ENCODE peak calls at places on chromosomes 5 and 9, in seven cellular contexts. Y is NCI-H187 treated with DMSO at 0.1 percent for 48 hours; N is stimulated activated CD8-positive, alpha-beta memory T cell treated with anti-CD3 and anti-CD28 coated beads, Interleukin-2, amount 100 ng/mL, for 1 hour; X is psoas muscle; M is T-helper 1 cell; Q is activated CD4-positive, alpha-beta T cell treated with anti-CD3 and anti-CD28 coated beads, Interleukin-2, amount 50 U/mL, for 48 hours; S is activated T-helper 1 cell treated with anti-CD3 and anti-CD28 coated beads, Interleukin-2, amount 50 U/mL, for 16 hours. O is an unnamed sample.

GRCh38 chr5:106759581-106759980 is 911.2 kb downstream of the EFNA5 start:
- DNase-seq in N (no peak), M (no peak), X (no peak), Y (no peak), Q (no peak), S (no peak), O (no peak)

GRCh38 chr5:65924366-65925093 is 1.8 kb upstream of the ERBIN start:
- DNase-seq in X (no peak), M (no peak), S (no peak), N (no peak), Q (no peak), Y (no peak), O (no peak)

GRCh38 chr5:151092750-151093149 is 11.9 kb upstream of the TNIP1 start:
- DNase-seq in Q (no peak), X (peak), Y (no peak), S (no peak), N (no peak), M (no peak), O (peak)

GRCh38 chr5:54455413-54456157 is at the start of gene HSPB3:
- DNase-seq in S (no peak), M (no peak), Q (no peak), X (peak), N (no peak), Y (peak), O (no peak)

GRCh38 chr9:133046196-133046899 is 15.4 kb upstream of the CEL start:
- DNase-seq in Q (no peak), S (no peak), N (no peak), M (no peak), X (no peak), Y (no peak), O (no peak)

GRCh38 chr5:137594717-137595116 is 95.6 kb upstream of the SPOCK1 start:
- DNase-seq in X (no peak), Y (no peak), N (no peak), S (no peak), Q (no peak), M (no peak), O (no peak)

GRCh38 chr5:2031581-2031980 is 148.9 kb upstream of the IRX4 start:
- DNase-seq in S (no peak), M (no peak), Y (no peak), Q (no peak), N (no peak), X (no peak), O (no peak)

GRCh38 chr9:95771556-95772280 is 103.8 kb upstream of the ERCC6L2 start:
- DNase-seq in S (no peak), X (peak), M (no peak), Y (no peak), N (no peak), Q (no peak), O (no peak)

GRCh38 chr9:15635752-15636151 is 82.9 kb downstream of the CCDC171 start:
- DNase-seq in Q (no peak), M (no peak), Y (no peak), N (no peak), X (no peak), S (no peak), O (no peak)

GRCh38 chr9:84317563-84317962 is 23.0 kb downstream of the SLC28A3 start:
- DNase-seq in S (no peak), Y (no peak), N (no peak), X (no peak), Q (no peak), M (no peak), O (no peak)

GRCh38 chr5:54206580-54207229 is 103.7 kb downstream of the ARL15 start:
- DNase-seq in M (no peak), Q (no peak), Y (no peak), N (no peak), S (no peak), X (no peak), O (no peak)

GRCh38 chr9:18320046-18320445 is 153.9 kb upstream of the ADAMTSL1 start:
- DNase-seq in X (no peak), Y (no peak), M (no peak), Q (no peak), N (no peak), S (no peak), O (no peak)

GRCh38 chr9:107472581-107473335 is 16.8 kb downstream of the KLF4 start:
- DNase-seq in Q (no peak), X (no peak), Y (no peak), M (no peak), N (no peak), S (no peak), O (no peak)

GRCh38 chr5:122937914-122938313 is 92.5 kb downstream of the SNX24 start:
- DNase-seq in M (no peak), X (peak), S (no peak), N (no peak), Y (no peak), Q (no peak), O (peak)

GRCh38 chr5:134085411-134085810 is 29.1 kb upstream of the TCF7 start:
- DNase-seq in N (no peak), Q (no peak), S (no peak), X (no peak), M (no peak), Y (no peak), O (no peak)

GRCh38 chr5:96870094-96871021 is 5.9 kb upstream of the ERAP2 start:
- DNase-seq in Q (peak), N (no peak), X (no peak), Y (no peak), M (no peak), S (no peak), O (no peak)

GRCh38 chr9:35856206-35856605 is 14.0 kb downstream of the OR13J1 start:
- DNase-seq in Y (no peak), Q (no peak), S (no peak), N (no peak), M (no peak), X (no peak), O (no peak)

GRCh38 chr9:85501474-85501873 is 240.3 kb downstream of the AGTPBP1 start:
- DNase-seq in X (no peak), Q (no peak), M (no peak), S (no peak), N (no peak), Y (no peak), O (no peak)

GRCh38 chr5:175344331-175345200 is 99.4 kb downstream of the DRD1 start:
- DNase-seq in S (no peak), Y (no peak), M (no peak), N (no peak), Q (no peak), X (no peak), O (no peak)

GRCh38 chr5:157326440-157327023 is 60.6 kb downstream of the CYFIP2 start:
- DNase-seq in N (no peak), Y (no peak), M (no peak), X (no peak), Q (no peak), S (no peak), O (no peak)